ENCODE peak calls at places on chromosomes 13 and 19, in five cellular contexts. S, T, A, E and Y are unnamed samples.

GRCh38 chr13:81406639-81407292 is 1065.8 kb upstream of the SPRY2 start:
- DNase-seq in S (no peak), A (no peak), T (no peak), E (no peak), Y (no peak)

GRCh38 chr13:76380436-76381065 is 505.7 kb downstream of the KCTD12 start:
- DNase-seq in S (no peak), T (no peak), E (no peak), A (no peak), Y (no peak)

GRCh38 chr13:92173254-92173653 is 774.8 kb downstream of the GPC5 start:
- DNase-seq in A (no peak), S (no peak), T (no peak), E (no peak), Y (no peak)

GRCh38 chr13:50387124-50387581 is 371.9 kb downstream of the KCNRG start:
- DNase-seq in E (no peak), T (peak; percentile 59), A (no peak), S (no peak), Y (peak; percentile 50)

GRCh38 chr13:38223093-38223492 is 126.6 kb upstream of the UFM1 start:
- DNase-seq in A (no peak), E (no peak), S (no peak), T (no peak), Y (peak; percentile 37)

GRCh38 chr19:31257426-31258130 is 91.7 kb downstream of the TSHZ3 start:
- DNase-seq in A (no peak), T (no peak), E (no peak), S (no peak), Y (no peak)

GRCh38 chr13:106846571-106846970 is 278.6 kb upstream of the ARGLU1 start:
- DNase-seq in S (no peak), A (no peak), E (no peak), T (no peak), Y (no peak)

GRCh38 chr19:56141416-56141992 is 417 bp downstream of the ZNF444 start:
- DNase-seq in S (peak; percentile 46), A (no peak), E (no peak), T (no peak), Y (peak; percentile 26)

GRCh38 chr13:95741584-95742563 is 64.9 kb downstream of the DNAJC3 start:
- DNase-seq in S (no peak), A (no peak), E (no peak), T (no peak), Y (no peak)

GRCh38 chr13:20901668-20902437 is 693 bp downstream of the XPO4 start:
- DNase-seq in A (peak; percentile 15), T (peak; percentile 42), E (no peak), S (peak; percentile 62), Y (peak; percentile 86)

GRCh38 chr19:10419200-10419645 is 1.1 kb upstream of the PDE4A start:
- DNase-seq in T (no peak), E (no peak), A (no peak), S (no peak), Y (peak; percentile 93)
- H3K4me3 ChIP-seq in T (no peak overlapping the region), E (no peak overlapping the region), A (peak overlapping the region; percentile 61), S (no peak overlapping the region), Y (peak overlapping the region; percentile 70)

GRCh38 chr19:45179063-45179847 is 671 bp downstream of the BLOC1S3 start:
- DNase-seq in E (no peak), S (peak; percentile 69), A (no peak), T (peak; percentile 65), Y (peak; percentile 41)
- TF ChIP-seq POLR2A in E (no peak), S (no peak), A (no peak), T (no peak), Y (no peak)

GRCh38 chr19:13834308-13834790 is 39.1 kb downstream of the ZSWIM4 start:
- DNase-seq in E (peak; percentile 46), S (peak; percentile 62), T (no peak), A (no peak), Y (no peak)

GRCh38 chr19:13838943-13839192 is 38.1 kb upstream of the NANOS3 start:
- DNase-seq in T (no peak), E (no peak), S (no peak), A (no peak), Y (peak; percentile 96)

GRCh38 chr19:13833330-13834265 is 38.4 kb downstream of the ZSWIM4 start:
- DNase-seq in A (no peak), E (peak; percentile 97), T (peak; percentile 95), S (peak; percentile 98), Y (peak; percentile 31)

GRCh38 chr19:13838071-13838942 is 38.6 kb upstream of the NANOS3 start:
- DNase-seq in T (no peak), S (no peak), E (no peak), A (no peak), Y (no peak)

DNA sequence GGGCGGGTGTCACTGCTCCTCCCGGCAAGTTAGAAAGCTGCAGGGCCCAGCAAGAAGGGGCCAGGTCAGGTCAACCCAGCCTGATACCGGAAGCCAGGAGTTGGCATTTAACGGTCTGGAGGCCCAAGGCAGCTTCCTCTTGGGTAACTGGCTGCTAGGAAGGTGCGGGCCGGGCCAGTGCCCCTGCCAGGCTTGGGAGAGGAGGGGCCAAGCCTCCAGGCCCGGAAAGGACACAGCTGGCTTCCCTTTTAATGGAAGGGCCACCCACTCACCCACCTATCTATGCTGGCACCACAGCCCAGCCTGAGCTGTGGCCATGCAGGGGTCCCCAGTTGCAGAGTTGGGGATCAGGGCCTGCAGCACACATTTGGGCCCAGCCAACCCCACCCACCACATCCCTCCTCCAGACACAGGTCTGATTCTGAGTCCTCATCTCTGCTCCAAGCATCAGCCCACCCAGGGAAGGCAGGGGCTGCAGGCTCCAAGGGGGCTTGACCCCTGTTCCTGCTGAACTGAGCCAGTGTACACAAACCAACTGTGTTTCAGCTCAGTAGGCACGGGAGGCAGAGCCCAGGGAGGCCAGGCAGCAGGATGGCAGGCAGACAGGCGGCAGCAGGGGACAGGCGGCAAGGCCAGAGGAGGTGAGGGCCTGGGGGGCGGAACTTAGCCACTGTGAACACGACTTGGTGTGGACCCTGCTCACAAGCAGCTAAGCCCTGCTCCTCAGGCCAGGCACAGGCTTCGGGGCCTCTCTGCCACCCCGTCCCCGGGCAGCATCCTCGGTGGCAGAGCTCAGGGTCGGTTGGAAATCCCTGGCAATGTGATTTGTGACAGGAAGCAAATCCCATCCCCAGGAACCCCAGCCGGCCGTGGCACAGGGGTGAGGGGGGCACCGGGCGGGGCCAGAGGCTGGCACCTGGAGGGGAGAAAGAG is 40.8 kb downstream of the ZSWIM4 start:
- DNase-seq in T (no peak), A (no peak), S (peak; percentile 81), E (no peak), Y (peak; percentile 97)
- H3K4me3 ChIP-seq in T (no peak overlapping the region), A (no peak overlapping the region), S (no peak overlapping the region), E (peak overlapping the region; percentile 5), Y (peak overlapping the region; percentile 38)

DNA sequence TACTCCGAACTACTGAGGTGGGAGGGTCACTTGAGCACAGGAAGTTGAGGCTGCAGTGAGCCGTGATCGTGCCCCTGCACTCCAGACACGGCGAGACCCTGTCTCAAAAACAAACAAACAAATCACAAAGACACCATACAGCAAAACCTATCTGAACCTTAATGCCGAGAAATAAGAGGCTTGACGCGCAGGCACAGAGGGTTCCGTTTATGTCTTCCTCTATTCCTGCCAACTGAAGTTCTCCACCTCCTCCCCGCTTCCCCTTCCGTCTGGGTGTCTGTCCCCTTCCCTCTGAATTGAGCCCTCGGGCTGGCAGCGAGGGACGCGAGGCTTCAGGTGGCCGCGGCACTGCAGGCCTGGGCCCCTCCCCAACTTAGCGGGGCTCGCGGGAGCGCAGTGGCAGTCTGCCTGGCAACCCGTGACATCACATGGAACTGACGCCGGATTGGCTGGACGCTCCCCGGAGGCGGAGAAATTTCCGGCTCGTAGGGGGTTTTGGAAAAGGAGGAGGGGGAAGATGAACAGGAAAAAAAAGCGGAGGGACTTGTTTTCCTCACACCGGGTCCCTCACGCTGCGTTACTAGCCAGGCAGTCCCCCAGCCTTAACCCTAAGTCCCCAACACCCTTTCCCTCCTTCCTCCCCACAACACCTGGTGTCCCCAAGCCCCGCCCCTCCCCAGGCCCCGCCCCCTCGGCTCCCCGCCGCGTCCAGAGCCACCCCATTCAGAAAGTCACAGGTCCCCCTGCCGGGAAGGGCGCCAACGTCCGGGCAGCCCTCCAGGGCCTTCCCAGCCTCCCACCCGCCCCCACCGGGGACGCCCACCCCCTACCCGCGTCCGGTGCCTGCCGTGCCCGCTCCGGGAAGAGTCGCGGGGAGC is 1.1 kb upstream of the MYBPC2 start:
- DNase-seq in T (peak; percentile 92), A (peak; percentile 64), E (peak; percentile 66), S (peak; percentile 82), Y (peak; percentile 68)
- TF ChIP-seq POLR2A in T (no peak), A (no peak), E (no peak), S (no peak), Y (peak; percentile 24)